ENCODE peak calls at places on chromosomes 1 and 21, in eight cellular contexts. F is activated CD8-positive, alpha-beta T cell treated with anti-CD3 and anti-CD28 coated beads for 36 hours; I is neural crest cell; L is HCT116; G is cardiac muscle cell; K is Panc1; M is astrocyte of the spinal cord; A is MCF 10A. E is an unnamed sample.
A peak's percentile ranks its signal among the peaks of the same experiment; 100 is the strongest.

GRCh38 chr1:244361764-244362473 is 89.8 kb downstream of the ADSS2 start:
- DNase-seq in F (no peak), I (no peak), L (no peak), G (peak; percentile 81), K (no peak), M (peak; percentile 85), A (no peak), E (no peak)

GRCh38 chr1:26405281-26405915 is 5.2 kb upstream of the LIN28A start:
- DNase-seq in F (no peak), I (no peak), L (no peak), G (no peak), K (peak; percentile 39), M (peak; percentile 55), A (no peak), E (no peak)

GRCh38 chr1:17790383-17791054 is 35.4 kb downstream of the ACTL8 start:
- DNase-seq in F (no peak), I (no peak), L (no peak), G (no peak), K (no peak), M (no peak), A (no peak), E (no peak)

GRCh38 chr1:2533356-2533755 is 3.3 kb upstream of the HES5 start:
- DNase-seq in F (no peak), I (no peak), L (no peak), G (no peak), K (no peak), M (no peak), A (peak; percentile 52), E (no peak)

GRCh38 chr21:26388731-26389231 is 184.3 kb downstream of the CYYR1 start:
- DNase-seq in F (no peak), I (no peak), L (no peak), G (no peak), K (peak; percentile 55), M (peak; percentile 44), A (peak; percentile 47), E (no peak)

GRCh38 chr1:51300270-51300669 is 30.1 kb downstream of the TTC39A start:
- DNase-seq in F (no peak), I (no peak), L (no peak), G (no peak), K (no peak), M (no peak), A (no peak), E (no peak)

GRCh38 chr1:177255411-177255810 is 84.7 kb downstream of the BRINP2 start:
- DNase-seq in F (no peak), I (no peak), L (no peak), G (no peak), K (peak; percentile 77), M (peak; percentile 53), A (peak; percentile 84), E (no peak)

GRCh38 chr1:209455133-209455532 is 128.4 kb upstream of the CAMK1G start:
- DNase-seq in F (peak; percentile 3), I (no peak), L (no peak), G (no peak), K (no peak), M (no peak), A (peak; percentile 44), E (no peak)

GRCh38 chr1:5620418-5620817 is 371.8 kb downstream of the NPHP4 start:
- DNase-seq in F (no peak), I (no peak), L (no peak), G (no peak), K (no peak), M (no peak), A (no peak), E (no peak)

GRCh38 chr1:158830074-158830677 is 975 bp upstream of the MNDA start:
- DNase-seq in F (no peak), I (no peak), L (no peak), G (no peak), K (no peak), M (no peak), A (no peak), E (no peak)

GRCh38 chr1:204726478-204726877 is 40.9 kb upstream of the LRRN2 start:
- DNase-seq in F (no peak), I (no peak), L (peak; percentile 6), G (no peak), K (no peak), M (no peak), A (peak; percentile 70), E (no peak)

GRCh38 chr1:208536176-208536575 is 292.0 kb upstream of the PLXNA2 start:
- DNase-seq in F (no peak), I (no peak), L (no peak), G (no peak), K (no peak), M (peak; percentile 7), A (no peak), E (no peak)

GRCh38 chr1:226518375-226518774 is 30.2 kb upstream of the STUM start:
- DNase-seq in F (no peak), I (no peak), L (no peak), G (no peak), K (no peak), M (no peak), A (no peak), E (no peak)

GRCh38 chr21:39612233-39613028 is at the start of gene B3GALT5:
- DNase-seq in F (no peak), I (peak; percentile 65), L (peak; percentile 15), G (peak; percentile 91), K (no peak), M (peak; percentile 32), A (no peak), E (peak; percentile 86)

GRCh38 chr1:161185282-161185682 is 8.0 kb upstream of the B4GALT3 start:
- DNase-seq in F (peak; percentile 89), I (no peak), L (no peak), G (no peak), K (no peak), M (peak; percentile 57), A (peak; percentile 33), E (no peak)

GRCh38 chr1:220928725-220929297 is 49.6 kb downstream of the HLX start:
- DNase-seq in F (no peak), I (no peak), L (no peak), G (no peak), K (no peak), M (no peak), A (no peak), E (no peak)

GRCh38 chr1:206029484-206029883 is 5.8 kb upstream of the CTSE start:
- DNase-seq in F (no peak), I (no peak), L (no peak), G (no peak), K (no peak), M (no peak), A (peak; percentile 98), E (no peak)

GRCh38 chr21:14080764-14081096 is 130.0 kb downstream of the LIPI start:
- DNase-seq in F (no peak), I (no peak), L (no peak), G (no peak), K (no peak), M (peak; percentile 1), A (no peak), E (no peak)

GRCh38 chr1:37945743-37946702 is 830 bp downstream of the INPP5B start:
- DNase-seq in F (no peak), I (no peak), L (no peak), G (no peak), K (no peak), M (peak; percentile 91), A (no peak), E (peak; percentile 21)

GRCh38 chr1:32894019-32894600 is 7.1 kb downstream of the TMEM54 start:
- DNase-seq in F (no peak), I (no peak), L (no peak), G (no peak), K (no peak), M (no peak), A (no peak), E (no peak)

GRCh38 chr21:26732442-26733221 is 112.6 kb downstream of the ADAMTS1 start:
- DNase-seq in F (peak; percentile 33), I (peak; percentile 42), L (no peak), G (peak; percentile 58), K (no peak), M (peak; percentile 55), A (peak; percentile 51), E (peak; percentile 61)

DNA sequence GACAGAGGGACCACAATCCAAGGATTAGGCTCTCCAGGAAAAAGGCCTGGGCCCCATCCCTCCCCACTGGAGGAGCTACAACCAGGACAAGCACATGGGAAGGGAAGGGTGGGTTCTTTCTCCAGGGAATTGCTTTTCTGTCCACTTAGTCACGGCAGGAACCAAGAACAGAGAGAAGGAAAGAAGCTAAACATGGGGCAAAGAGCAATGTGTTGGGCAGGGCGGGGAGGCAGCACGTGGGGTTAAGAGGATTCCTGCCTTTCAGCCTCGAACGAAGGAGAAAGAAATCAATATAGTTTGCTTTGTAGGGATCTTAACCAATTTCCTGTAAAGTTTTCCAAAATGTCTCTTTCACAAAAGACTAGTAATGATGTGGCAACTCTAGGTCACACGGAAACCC is 21.7 kb downstream of the ERI3 start:
- DNase-seq in F (no peak), I (no peak), L (no peak), G (no peak), K (no peak), M (no peak), A (no peak), E (no peak)
- TF ChIP-seq CTCF in F (no peak), I (no peak), L (no peak), G (no peak), K (no peak), M (no peak), A (no peak), E (no peak)

GRCh38 chr21:42255825-42256224 is 36.9 kb downstream of the ABCG1 start:
- DNase-seq in F (no peak), I (no peak), L (no peak), G (no peak), K (no peak), M (no peak), A (no peak), E (no peak)
- TF ChIP-seq CTCF in F (no peak), I (no peak), L (peak; percentile 25), G (no peak), K (no peak), M (peak; percentile 13), A (no peak), E (no peak)

DNA sequence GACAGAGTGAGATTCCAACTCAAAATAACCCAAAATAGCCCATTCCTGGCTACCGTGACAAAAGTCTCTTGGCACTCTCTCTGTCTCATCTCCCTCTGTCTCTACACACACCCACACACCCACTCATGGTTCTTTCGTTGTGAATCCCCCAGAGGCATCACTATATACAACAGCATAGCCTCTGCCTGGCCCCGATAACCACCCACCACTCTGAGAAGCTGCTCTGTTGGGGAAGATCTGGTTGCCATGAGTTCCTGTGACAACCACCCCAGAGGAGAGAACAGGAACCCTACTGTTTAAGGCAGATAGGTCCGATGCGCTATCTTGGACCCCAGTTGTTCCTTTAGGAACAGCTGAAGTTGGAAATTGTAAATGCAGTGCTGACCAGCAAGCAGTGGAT is 70.4 kb upstream of the LYST start:
- DNase-seq in F (peak; percentile 42), I (no peak), L (no peak), G (no peak), K (no peak), M (no peak), A (no peak), E (no peak)
- TF ChIP-seq CTCF in F (no peak), I (no peak), L (no peak), G (no peak), K (no peak), M (no peak), A (no peak), E (no peak)

DNA sequence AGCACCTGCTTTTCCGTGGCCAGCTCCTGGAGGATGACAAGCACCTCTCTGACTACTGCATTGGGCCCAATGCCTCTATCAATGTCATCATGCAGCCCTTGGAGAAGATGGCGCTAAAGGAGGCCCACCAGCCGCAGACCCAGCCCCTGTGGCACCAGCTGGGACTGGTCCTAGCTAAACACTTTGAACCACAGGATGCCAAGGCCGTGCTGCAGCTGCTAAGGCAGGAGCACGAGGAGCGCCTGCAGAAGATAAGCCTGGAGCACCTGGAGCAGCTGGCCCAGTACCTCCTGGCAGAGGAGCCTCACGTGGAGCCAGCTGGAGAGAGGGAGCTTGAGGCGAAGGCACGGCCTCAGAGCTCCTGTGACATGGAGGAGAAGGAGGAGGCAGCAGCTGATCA is 413 bp downstream of the UBL4B start:
- DNase-seq in F (no peak), I (no peak), L (no peak), G (no peak), K (no peak), M (no peak), A (no peak), E (no peak)
- TF ChIP-seq CTCF in F (no peak), I (no peak), L (no peak), G (no peak), K (no peak), M (no peak), A (no peak), E (no peak)